ENCODE peak calls at places on chromosome 5, in eight cellular contexts. U is GM23338; Z is fibroblast of lung; F is HCT116; R is tibial artery; D is CD8-positive, alpha-beta T cell; B is WERI-Rb-1; G is heart right ventricle. W is an unnamed sample.

GRCh38 chr5:161544350-161544765 is 2.2 kb downstream of the GABRB2 start:
- DNase-seq in U (peak), Z (peak), F (peak), R (peak), D (no peak), B (peak), G (no peak), W (no peak)

GRCh38 chr5:142896325-142897007 is 126.3 kb downstream of the ARHGAP26 start:
- DNase-seq in U (peak), Z (no peak), F (no peak), R (no peak), D (no peak), B (no peak), G (no peak), W (peak)

GRCh38 chr5:80408976-80409926 is 1.4 kb downstream of the ZFYVE16 start:
- DNase-seq in U (peak), Z (peak), F (no peak), R (no peak), D (no peak), B (no peak), G (no peak), W (no peak)

GRCh38 chr5:148880696-148881095 is 54.3 kb downstream of the ADRB2 start:
- DNase-seq in U (no peak), Z (no peak), F (no peak), R (no peak), D (no peak), B (no peak), G (no peak), W (no peak)

GRCh38 chr5:133083901-133084300 is 32.1 kb downstream of the HSPA4 start:
- DNase-seq in U (no peak), Z (peak), F (no peak), R (no peak), D (no peak), B (no peak), G (no peak), W (no peak)

GRCh38 chr5:1460054-1460682 is 14.9 kb upstream of the SLC6A3 start:
- DNase-seq in U (no peak), Z (no peak), F (no peak), R (peak), D (no peak), B (no peak), G (no peak), W (no peak)

GRCh38 chr5:176822041-176822425 is 11.7 kb downstream of the UNC5A start:
- DNase-seq in U (no peak), Z (no peak), F (no peak), R (no peak), D (no peak), B (no peak), G (no peak), W (no peak)

GRCh38 chr5:11675198-11675597 is 229.0 kb downstream of the CTNND2 start:
- DNase-seq in U (no peak), Z (no peak), F (no peak), R (no peak), D (no peak), B (no peak), G (no peak), W (no peak)

GRCh38 chr5:151326276-151326675 is 21.1 kb downstream of the SLC36A2 start:
- DNase-seq in U (no peak), Z (no peak), F (no peak), R (no peak), D (no peak), B (no peak), G (no peak), W (no peak)

GRCh38 chr5:139177809-139178581 is 20.2 kb downstream of the SIL1 start:
- DNase-seq in U (no peak), Z (peak), F (no peak), R (peak), D (peak), B (no peak), G (peak), W (no peak)

GRCh38 chr5:81646469-81646868 is 104.4 kb downstream of the SSBP2 start:
- DNase-seq in U (no peak), Z (no peak), F (no peak), R (no peak), D (no peak), B (no peak), G (no peak), W (no peak)

GRCh38 chr5:73780297-73781080 is 154.5 kb downstream of the ARHGEF28 start:
- DNase-seq in U (no peak), Z (no peak), F (no peak), R (no peak), D (no peak), B (no peak), G (peak), W (no peak)

GRCh38 chr5:16736158-16736994 is 119.6 kb upstream of the RETREG1 start:
- DNase-seq in U (peak), Z (peak), F (peak), R (no peak), D (no peak), B (no peak), G (peak), W (peak)

GRCh38 chr5:33524476-33524875 is 83.7 kb downstream of the TARS1 start:
- DNase-seq in U (no peak), Z (peak), F (no peak), R (no peak), D (no peak), B (no peak), G (no peak), W (no peak)

GRCh38 chr5:69512740-69513260 is 20.2 kb downstream of the OCLN start:
- DNase-seq in U (no peak), Z (peak), F (no peak), R (no peak), D (no peak), B (no peak), G (no peak), W (no peak)

GRCh38 chr5:136033848-136034247 is 5.1 kb downstream of the TGFBI start:
- DNase-seq in U (no peak), Z (peak), F (no peak), R (peak), D (no peak), B (no peak), G (no peak), W (peak)

GRCh38 chr5:76365558-76365957 is 37.5 kb upstream of the IQGAP2 start:
- DNase-seq in U (no peak), Z (no peak), F (no peak), R (no peak), D (no peak), B (no peak), G (no peak), W (no peak)

GRCh38 chr5:179166886-179167841 is 107.0 kb downstream of the ZNF354C start:
- DNase-seq in U (peak), Z (peak), F (no peak), R (no peak), D (peak), B (peak), G (peak), W (no peak)

GRCh38 chr5:113294341-113295110 is 140.3 kb downstream of the TSSK1B start:
- DNase-seq in U (peak), Z (peak), F (peak), R (peak), D (peak), B (peak), G (peak), W (no peak)

GRCh38 chr5:61704289-61704688 is 372.2 kb downstream of the ZSWIM6 start:
- DNase-seq in U (no peak), Z (no peak), F (no peak), R (no peak), D (no peak), B (no peak), G (no peak), W (peak)

DNA sequence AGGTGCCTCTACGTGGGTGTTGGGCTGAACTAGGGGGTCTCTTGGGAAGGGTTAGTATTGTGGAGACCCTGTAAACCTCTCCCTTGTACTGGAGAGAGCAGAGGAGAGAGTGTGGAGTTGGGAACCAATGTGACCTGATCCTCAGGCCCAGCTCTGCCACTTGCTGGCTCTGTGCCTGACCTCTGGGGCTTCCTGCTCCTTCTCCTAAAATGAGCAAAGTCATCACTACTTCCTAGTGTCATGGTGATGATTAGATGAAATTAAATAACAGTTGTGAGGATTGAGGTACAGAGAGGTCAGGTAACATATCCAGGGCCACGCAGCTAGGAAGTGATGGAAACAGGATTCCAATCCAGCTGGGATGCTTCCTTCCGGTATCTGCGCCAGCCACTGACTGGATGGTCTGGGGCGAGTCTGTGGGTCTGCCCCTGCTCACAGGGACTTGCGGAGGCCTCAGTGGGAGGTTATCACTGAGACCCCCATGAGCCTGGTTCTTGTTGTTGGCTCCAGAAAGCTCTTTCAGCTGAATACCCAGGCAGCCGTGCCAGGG is 9.2 kb downstream of the GALNT10 start:
- DNase-seq in U (no peak), Z (no peak), F (no peak), R (no peak), D (no peak), B (no peak), G (no peak), W (no peak)
- H3K27ac ChIP-seq in U (no peak), Z (no peak), F (no peak), R (no peak), D (no peak), B (no peak), G (no peak), W (no peak)

DNA sequence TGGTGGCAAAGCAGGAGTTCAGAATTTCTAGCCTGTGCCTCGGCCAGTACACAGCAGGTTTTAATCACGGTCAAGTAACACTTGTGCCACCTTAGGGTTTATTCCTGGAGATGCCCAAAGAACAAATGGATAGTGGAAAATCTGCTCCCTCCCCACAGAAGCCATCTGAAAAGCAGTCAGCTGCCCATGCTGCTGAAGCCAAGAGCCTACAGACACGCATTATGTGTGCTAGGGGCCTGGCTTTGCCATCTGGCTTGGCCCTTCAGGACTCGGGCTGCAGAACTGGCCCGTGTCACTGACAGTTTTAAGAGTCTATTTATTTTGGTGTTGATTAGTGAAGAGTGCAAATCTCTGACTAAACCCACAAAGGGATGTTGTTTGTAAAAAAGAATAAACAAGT is 11.1 kb downstream of the ARSB start:
- DNase-seq in U (no peak), Z (no peak), F (no peak), R (no peak), D (no peak), B (peak), G (no peak), W (no peak)
- H3K27ac ChIP-seq in U (no peak), Z (no peak), F (no peak), R (no peak), D (no peak), B (peak), G (peak), W (no peak)

DNA sequence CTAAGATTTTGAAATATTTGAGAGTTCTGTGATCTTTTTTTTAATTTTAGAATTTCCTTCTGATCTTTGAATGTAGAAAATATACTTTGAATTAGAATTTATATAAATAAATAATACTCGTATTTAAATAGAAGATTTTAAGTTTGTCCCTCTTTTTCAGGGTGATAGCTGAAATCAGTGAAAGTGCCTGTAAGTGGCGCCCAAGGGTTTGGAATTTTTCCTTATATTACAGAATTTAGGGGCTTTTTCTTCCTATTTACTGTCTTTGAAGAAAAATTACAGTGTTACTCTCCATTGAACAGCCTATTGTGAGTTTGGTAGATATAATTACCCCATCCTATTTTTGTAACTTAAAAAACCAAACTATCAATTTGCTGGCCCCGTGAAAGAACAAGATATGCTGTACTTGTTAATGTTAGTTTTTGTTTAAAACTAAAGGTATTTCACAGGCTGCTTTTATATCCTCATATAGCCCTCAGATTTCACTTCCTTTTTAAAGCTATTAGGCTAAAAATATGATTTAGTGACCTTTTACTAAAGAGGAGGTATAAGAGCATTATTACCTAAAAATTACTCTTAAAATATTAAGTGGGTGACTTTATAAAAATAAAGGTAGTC is 3.2 kb downstream of the MAP3K1 start:
- DNase-seq in U (peak), Z (peak), F (no peak), R (no peak), D (no peak), B (no peak), G (no peak), W (no peak)
- H3K27ac ChIP-seq in U (no peak), Z (no peak), F (no peak), R (no peak), D (no peak), B (no peak), G (peak), W (peak)

DNA sequence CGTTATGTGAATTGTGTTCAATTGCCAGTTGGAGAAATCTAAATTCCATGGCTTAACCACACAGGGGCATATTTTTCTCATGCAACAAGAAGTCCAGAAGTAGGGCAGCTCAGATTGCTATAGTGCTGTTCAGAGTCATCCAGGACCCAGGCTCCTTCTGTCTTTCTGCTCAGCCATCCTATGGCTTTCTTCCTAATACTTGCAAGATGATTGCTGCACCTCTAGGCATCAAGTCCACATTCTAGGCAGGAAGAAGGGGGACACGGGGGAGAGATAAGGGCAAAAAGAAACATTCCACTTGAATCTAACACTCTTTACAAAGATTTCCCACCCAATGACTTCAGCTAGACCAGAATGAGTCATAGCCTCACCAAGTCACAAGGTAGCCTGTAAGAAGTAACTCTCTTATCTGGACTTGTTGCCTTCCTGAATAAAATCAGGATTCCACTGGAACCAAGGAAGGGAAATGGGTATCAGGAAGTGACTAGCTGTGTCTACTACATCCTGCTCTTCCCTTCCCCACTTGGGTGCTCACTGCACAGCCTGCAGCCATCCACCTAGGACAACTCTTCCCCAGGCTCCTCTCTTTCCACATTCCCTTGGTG is 5.3 kb downstream of the ERAP2 start:
- DNase-seq in U (no peak), Z (peak), F (no peak), R (no peak), D (no peak), B (no peak), G (no peak), W (peak)
- H3K27ac ChIP-seq in U (no peak), Z (peak), F (no peak), R (no peak), D (peak), B (no peak), G (no peak), W (peak)

GRCh38 chr5:94431696-94432095 is 186.7 kb downstream of the KIAA0825 start:
- DNase-seq in U (no peak), Z (no peak), F (no peak), R (no peak), D (no peak), B (no peak), G (no peak), W (no peak)

GRCh38 chr5:94429566-94429965 is 188.8 kb downstream of the KIAA0825 start:
- DNase-seq in U (no peak), Z (no peak), F (no peak), R (no peak), D (no peak), B (no peak), G (no peak), W (no peak)

GRCh38 chr5:94432499-94432898 is 185.9 kb downstream of the KIAA0825 start:
- DNase-seq in U (no peak), Z (peak), F (no peak), R (no peak), D (no peak), B (no peak), G (no peak), W (no peak)

DNA sequence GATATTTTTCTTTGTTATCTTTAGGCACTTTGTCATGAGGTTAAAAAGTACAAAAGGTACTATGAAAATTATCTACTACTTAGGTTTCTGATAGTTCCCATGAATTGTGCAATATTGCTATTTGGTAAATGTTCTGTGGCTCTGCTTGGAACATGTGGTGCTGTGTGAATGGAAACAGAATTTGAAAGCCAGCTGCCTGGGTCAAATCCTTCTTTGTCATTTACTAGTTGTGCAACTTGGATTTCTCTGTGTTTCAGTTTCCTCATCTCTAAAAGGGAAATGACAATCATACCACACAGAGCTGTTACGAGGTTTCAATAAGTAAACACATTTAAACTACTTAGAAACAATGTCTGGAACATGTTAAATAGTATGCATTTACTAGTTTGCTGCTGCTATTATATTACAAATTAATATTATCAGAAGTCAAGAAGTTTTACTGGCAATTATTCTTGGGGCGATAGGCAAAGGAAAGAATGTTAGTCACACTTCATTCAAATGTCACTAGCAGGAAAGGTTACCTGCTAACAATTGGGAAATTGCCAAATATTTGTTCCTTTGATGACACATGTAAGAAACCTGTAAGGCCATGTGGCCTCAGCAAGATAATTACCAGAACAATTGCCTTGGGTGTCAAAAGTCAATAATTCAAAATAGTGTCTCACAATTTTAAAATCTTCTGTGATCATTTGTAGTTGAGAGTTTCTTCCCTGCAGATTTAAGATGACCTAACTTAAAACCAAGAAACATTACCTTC is 184.8 kb downstream of the KIAA0825 start:
- DNase-seq in U (no peak), Z (peak), F (peak), R (peak), D (no peak), B (no peak), G (no peak), W (peak)
- H3K27ac ChIP-seq in U (no peak), Z (no peak), F (peak), R (no peak), D (no peak), B (no peak), G (no peak), W (peak)

DNA sequence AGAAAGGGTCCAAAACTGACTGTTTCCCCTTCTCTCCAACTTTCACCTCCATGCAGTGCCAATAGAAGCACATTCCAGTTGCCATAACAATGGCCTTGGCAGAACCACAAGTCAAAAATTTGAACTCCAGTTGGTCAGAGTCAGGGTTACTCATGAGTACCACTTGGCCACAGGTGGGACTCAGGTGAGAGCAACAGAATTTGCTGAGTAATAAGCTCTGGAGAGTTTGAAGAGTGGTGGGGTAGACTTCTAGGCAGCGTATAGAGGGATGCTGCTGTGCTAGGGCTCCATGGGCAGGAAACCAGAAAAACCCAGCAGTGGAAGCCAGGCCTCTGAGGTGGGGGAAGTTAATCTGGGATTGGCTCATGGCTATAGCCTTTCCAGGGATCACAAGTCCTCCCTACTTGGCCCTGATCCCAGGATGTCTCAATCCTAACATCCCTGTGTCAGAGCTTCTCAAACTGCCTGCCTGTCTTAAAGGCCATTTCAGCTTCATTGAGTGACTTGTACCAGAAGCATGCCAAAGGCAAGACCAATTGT is 30.2 kb downstream of the SNX18 start:
- DNase-seq in U (no peak), Z (peak), F (no peak), R (peak), D (no peak), B (peak), G (peak), W (no peak)
- H3K27ac ChIP-seq in U (no peak), Z (no peak), F (no peak), R (peak), D (no peak), B (no peak), G (no peak), W (no peak)